ENCODE peak calls at places on chromosomes 2 and 18, in eight cellular contexts. One of them, this sample, is unnamed. For H3K9me3, the result is how much of the 10 kb centered on the place peaks cover.

GRCh38 chr2:60553992-60554648 is 666 bp upstream of the BCL11A start:
- DNase-seq in CD4-positive, alpha-beta memory T cell: no peak
- DNase-seq in CD4-positive, CD25-positive, alpha-beta regulatory T cell: no peak
- DNase-seq in CD8-positive, alpha-beta T cell: peak
- DNase-seq in HCT116: no peak
- DNase-seq in mammary epithelial cell: peak
- DNase-seq in heart right ventricle: no peak
- DNase-seq in IMR-90: no peak
- DNase-seq in this sample: no peak

GRCh38 chr18:77106331-77106730 is 26.3 kb downstream of the MBP start:
- DNase-seq in heart right ventricle: no peak
- DNase-seq in mammary epithelial cell: no peak
- DNase-seq in IMR-90: no peak
- DNase-seq in CD8-positive, alpha-beta T cell: peak
- DNase-seq in CD4-positive, alpha-beta memory T cell: peak
- DNase-seq in CD4-positive, CD25-positive, alpha-beta regulatory T cell: peak
- DNase-seq in HCT116: no peak
- DNase-seq in this sample: peak

GRCh38 chr2:176473177-176473576 is 203.9 kb downstream of the MTX2 start:
- DNase-seq in CD4-positive, CD25-positive, alpha-beta regulatory T cell: no peak
- DNase-seq in IMR-90: peak
- DNase-seq in CD8-positive, alpha-beta T cell: no peak
- DNase-seq in HCT116: no peak
- DNase-seq in heart right ventricle: peak
- DNase-seq in mammary epithelial cell: peak
- DNase-seq in CD4-positive, alpha-beta memory T cell: no peak
- DNase-seq in this sample: peak

GRCh38 chr2:101630224-101630949 is 67.1 kb upstream of the MAP4K4 start:
- DNase-seq in HCT116: no peak
- DNase-seq in heart right ventricle: no peak
- DNase-seq in IMR-90: no peak
- DNase-seq in mammary epithelial cell: peak
- DNase-seq in CD4-positive, CD25-positive, alpha-beta regulatory T cell: no peak
- DNase-seq in CD8-positive, alpha-beta T cell: no peak
- DNase-seq in CD4-positive, alpha-beta memory T cell: no peak
- DNase-seq in this sample: no peak

GRCh38 chr2:182920631-182921056 is 54.2 kb upstream of the FRZB start:
- DNase-seq in HCT116: no peak
- DNase-seq in CD4-positive, CD25-positive, alpha-beta regulatory T cell: no peak
- DNase-seq in CD4-positive, alpha-beta memory T cell: no peak
- DNase-seq in mammary epithelial cell: no peak
- DNase-seq in IMR-90: no peak
- DNase-seq in heart right ventricle: no peak
- DNase-seq in CD8-positive, alpha-beta T cell: no peak
- DNase-seq in this sample: no peak

GRCh38 chr2:3168230-3168891 is 209.3 kb downstream of the EIPR1 start:
- DNase-seq in CD4-positive, CD25-positive, alpha-beta regulatory T cell: no peak
- DNase-seq in heart right ventricle: no peak
- DNase-seq in HCT116: no peak
- DNase-seq in IMR-90: peak
- DNase-seq in CD8-positive, alpha-beta T cell: no peak
- DNase-seq in mammary epithelial cell: peak
- DNase-seq in CD4-positive, alpha-beta memory T cell: no peak
- DNase-seq in this sample: no peak

GRCh38 chr2:9984217-9984739 is 32.8 kb downstream of the GRHL1 start:
- DNase-seq in CD8-positive, alpha-beta T cell: peak
- DNase-seq in mammary epithelial cell: peak
- DNase-seq in CD4-positive, alpha-beta memory T cell: no peak
- DNase-seq in CD4-positive, CD25-positive, alpha-beta regulatory T cell: no peak
- DNase-seq in IMR-90: peak
- DNase-seq in heart right ventricle: no peak
- DNase-seq in HCT116: peak
- DNase-seq in this sample: no peak

GRCh38 chr2:227471924-227472264 is at the start of gene AGFG1:
- DNase-seq in IMR-90: peak
- DNase-seq in CD4-positive, CD25-positive, alpha-beta regulatory T cell: peak
- DNase-seq in CD8-positive, alpha-beta T cell: peak
- DNase-seq in mammary epithelial cell: peak
- DNase-seq in CD4-positive, alpha-beta memory T cell: peak
- DNase-seq in HCT116: peak
- DNase-seq in heart right ventricle: peak
- DNase-seq in this sample: peak

GRCh38 chr18:49160075-49160930 is 209.5 kb upstream of the SMAD7 start:
- DNase-seq in heart right ventricle: no peak
- DNase-seq in IMR-90: peak
- DNase-seq in CD4-positive, CD25-positive, alpha-beta regulatory T cell: no peak
- DNase-seq in mammary epithelial cell: no peak
- DNase-seq in CD8-positive, alpha-beta T cell: no peak
- DNase-seq in CD4-positive, alpha-beta memory T cell: no peak
- DNase-seq in HCT116: no peak
- DNase-seq in this sample: no peak

GRCh38 chr2:26590439-26590838 is 50.7 kb downstream of the CIB4 start:
- DNase-seq in mammary epithelial cell: no peak
- DNase-seq in CD4-positive, CD25-positive, alpha-beta regulatory T cell: no peak
- DNase-seq in CD8-positive, alpha-beta T cell: no peak
- DNase-seq in HCT116: no peak
- DNase-seq in CD4-positive, alpha-beta memory T cell: no peak
- DNase-seq in IMR-90: no peak
- DNase-seq in heart right ventricle: no peak
- DNase-seq in this sample: no peak

GRCh38 chr2:168060956-168061750 is 186.2 kb downstream of the STK39 start:
- DNase-seq in CD4-positive, CD25-positive, alpha-beta regulatory T cell: no peak
- DNase-seq in HCT116: no peak
- DNase-seq in IMR-90: peak
- DNase-seq in CD4-positive, alpha-beta memory T cell: no peak
- DNase-seq in CD8-positive, alpha-beta T cell: no peak
- DNase-seq in mammary epithelial cell: peak
- DNase-seq in heart right ventricle: no peak
- DNase-seq in this sample: no peak

GRCh38 chr18:39801848-39802247 is 2153.2 kb upstream of the PIK3C3 start:
- DNase-seq in mammary epithelial cell: no peak
- DNase-seq in heart right ventricle: no peak
- DNase-seq in CD4-positive, CD25-positive, alpha-beta regulatory T cell: no peak
- DNase-seq in CD4-positive, alpha-beta memory T cell: no peak
- DNase-seq in IMR-90: no peak
- DNase-seq in HCT116: no peak
- DNase-seq in CD8-positive, alpha-beta T cell: no peak
- DNase-seq in this sample: no peak

GRCh38 chr2:178225011-178225817 is 30.9 kb downstream of the OSBPL6 start:
- DNase-seq in CD4-positive, alpha-beta memory T cell: no peak
- DNase-seq in IMR-90: peak
- DNase-seq in mammary epithelial cell: no peak
- DNase-seq in heart right ventricle: no peak
- DNase-seq in CD8-positive, alpha-beta T cell: no peak
- DNase-seq in CD4-positive, CD25-positive, alpha-beta regulatory T cell: no peak
- DNase-seq in HCT116: no peak
- DNase-seq in this sample: no peak

GRCh38 chr2:50546790-50547189 is 485.1 kb downstream of the NRXN1 start:
- DNase-seq in mammary epithelial cell: peak
- DNase-seq in CD4-positive, CD25-positive, alpha-beta regulatory T cell: no peak
- DNase-seq in HCT116: no peak
- DNase-seq in CD4-positive, alpha-beta memory T cell: no peak
- DNase-seq in CD8-positive, alpha-beta T cell: no peak
- DNase-seq in heart right ventricle: no peak
- DNase-seq in IMR-90: peak
- DNase-seq in this sample: no peak

GRCh38 chr2:40431600-40431955 is 20.3 kb downstream of the SLC8A1 start:
- DNase-seq in CD4-positive, alpha-beta memory T cell: no peak
- DNase-seq in heart right ventricle: no peak
- DNase-seq in mammary epithelial cell: peak
- DNase-seq in CD8-positive, alpha-beta T cell: no peak
- DNase-seq in IMR-90: peak
- DNase-seq in HCT116: no peak
- DNase-seq in CD4-positive, CD25-positive, alpha-beta regulatory T cell: no peak
- DNase-seq in this sample: no peak

GRCh38 chr2:97360202-97360601 is 229.5 kb downstream of the ANKRD36B start:
- DNase-seq in IMR-90: no peak
- DNase-seq in heart right ventricle: no peak
- DNase-seq in CD8-positive, alpha-beta T cell: no peak
- DNase-seq in mammary epithelial cell: no peak
- DNase-seq in CD4-positive, alpha-beta memory T cell: no peak
- DNase-seq in HCT116: no peak
- DNase-seq in CD4-positive, CD25-positive, alpha-beta regulatory T cell: no peak
- DNase-seq in this sample: no peak

GRCh38 chr18:2908166-2908945 is 61.5 kb downstream of the EMILIN2 start:
- DNase-seq in HCT116: no peak
- DNase-seq in CD8-positive, alpha-beta T cell: no peak
- DNase-seq in CD4-positive, CD25-positive, alpha-beta regulatory T cell: no peak
- DNase-seq in heart right ventricle: no peak
- DNase-seq in CD4-positive, alpha-beta memory T cell: no peak
- DNase-seq in mammary epithelial cell: no peak
- DNase-seq in IMR-90: no peak
- DNase-seq in this sample: no peak

GRCh38 chr18:2909431-2910140 is 62.8 kb downstream of the EMILIN2 start:
- DNase-seq in CD8-positive, alpha-beta T cell: no peak
- DNase-seq in CD4-positive, alpha-beta memory T cell: no peak
- DNase-seq in IMR-90: no peak
- DNase-seq in heart right ventricle: no peak
- DNase-seq in mammary epithelial cell: no peak
- DNase-seq in HCT116: no peak
- DNase-seq in CD4-positive, CD25-positive, alpha-beta regulatory T cell: no peak
- DNase-seq in this sample: no peak

GRCh38 chr18:2910261-2910660 is 63.5 kb downstream of the EMILIN2 start:
- DNase-seq in heart right ventricle: no peak
- DNase-seq in CD4-positive, alpha-beta memory T cell: no peak
- DNase-seq in CD4-positive, CD25-positive, alpha-beta regulatory T cell: no peak
- DNase-seq in HCT116: no peak
- DNase-seq in mammary epithelial cell: no peak
- DNase-seq in IMR-90: no peak
- DNase-seq in CD8-positive, alpha-beta T cell: no peak
- DNase-seq in this sample: no peak

GRCh38 chr18:2907459-2908145 is 60.8 kb downstream of the EMILIN2 start:
- DNase-seq in CD8-positive, alpha-beta T cell: no peak
- DNase-seq in HCT116: no peak
- DNase-seq in CD4-positive, CD25-positive, alpha-beta regulatory T cell: no peak
- DNase-seq in IMR-90: no peak
- DNase-seq in heart right ventricle: no peak
- DNase-seq in CD4-positive, alpha-beta memory T cell: no peak
- DNase-seq in mammary epithelial cell: no peak
- DNase-seq in this sample: no peak

GRCh38 chr18:2908946-2909335 is 62.1 kb downstream of the EMILIN2 start:
- DNase-seq in IMR-90: no peak
- DNase-seq in mammary epithelial cell: no peak
- DNase-seq in heart right ventricle: no peak
- DNase-seq in CD4-positive, CD25-positive, alpha-beta regulatory T cell: no peak
- DNase-seq in HCT116: no peak
- DNase-seq in CD8-positive, alpha-beta T cell: no peak
- DNase-seq in CD4-positive, alpha-beta memory T cell: no peak
- DNase-seq in this sample: no peak
- H3K27ac ChIP-seq in IMR-90: no peak
- H3K27ac ChIP-seq in mammary epithelial cell: no peak
- H3K27ac ChIP-seq in heart right ventricle: no peak
- H3K27ac ChIP-seq in CD4-positive, CD25-positive, alpha-beta regulatory T cell: no peak
- H3K27ac ChIP-seq in HCT116: no peak
- H3K27ac ChIP-seq in CD8-positive, alpha-beta T cell: no peak
- H3K27ac ChIP-seq in CD4-positive, alpha-beta memory T cell: no peak
- H3K27ac ChIP-seq in this sample: no peak

DNA sequence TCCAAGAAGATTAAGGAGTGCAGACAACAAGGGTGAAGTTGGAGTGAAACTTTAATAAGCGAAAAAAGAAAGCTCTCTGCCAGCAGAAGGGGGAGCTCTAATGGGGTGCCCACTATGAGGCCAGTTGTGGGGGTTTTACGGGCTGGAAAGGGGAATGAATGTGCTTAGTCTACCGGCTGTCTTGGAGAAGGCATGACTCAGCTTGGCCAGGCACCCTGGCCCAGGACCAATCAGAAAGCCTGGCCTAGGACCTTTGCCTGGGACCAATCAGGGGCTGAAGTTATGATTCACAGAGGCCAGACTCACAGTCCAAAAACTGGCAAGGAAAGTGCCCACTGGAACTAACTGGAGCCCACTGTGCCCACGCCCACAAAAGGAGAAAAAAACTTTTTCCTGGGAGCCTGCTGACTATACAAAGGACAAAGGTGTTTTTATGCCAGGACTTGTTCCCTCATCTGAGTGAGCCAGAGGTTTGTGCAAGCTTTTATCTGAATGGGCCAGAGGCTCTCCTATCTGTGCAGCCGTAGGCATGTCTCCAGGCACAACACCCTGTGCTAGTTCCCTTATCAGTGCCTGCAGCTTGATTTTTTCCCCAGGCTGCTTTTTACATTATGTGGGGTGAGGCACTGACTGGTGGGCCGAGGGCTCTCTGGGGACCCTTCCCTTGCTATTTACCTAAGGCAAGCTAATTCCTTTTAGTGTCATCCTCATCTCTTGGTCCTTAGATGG is 18.6 kb downstream of the CMPK2 start:
- DNase-seq in IMR-90: no peak
- DNase-seq in CD4-positive, alpha-beta memory T cell: no peak
- DNase-seq in mammary epithelial cell: no peak
- DNase-seq in heart right ventricle: no peak
- DNase-seq in HCT116: no peak
- DNase-seq in CD4-positive, CD25-positive, alpha-beta regulatory T cell: no peak
- DNase-seq in CD8-positive, alpha-beta T cell: no peak
- DNase-seq in this sample: no peak
- H3K9me3 ChIP-seq in IMR-90: under half
- H3K9me3 ChIP-seq in CD4-positive, alpha-beta memory T cell: half or more
- H3K9me3 ChIP-seq in mammary epithelial cell: under half
- H3K9me3 ChIP-seq in heart right ventricle: under half
- H3K9me3 ChIP-seq in HCT116: under half
- H3K9me3 ChIP-seq in CD4-positive, CD25-positive, alpha-beta regulatory T cell: half or more
- H3K9me3 ChIP-seq in CD8-positive, alpha-beta T cell: under half
- H3K9me3 ChIP-seq in this sample: under half

DNA sequence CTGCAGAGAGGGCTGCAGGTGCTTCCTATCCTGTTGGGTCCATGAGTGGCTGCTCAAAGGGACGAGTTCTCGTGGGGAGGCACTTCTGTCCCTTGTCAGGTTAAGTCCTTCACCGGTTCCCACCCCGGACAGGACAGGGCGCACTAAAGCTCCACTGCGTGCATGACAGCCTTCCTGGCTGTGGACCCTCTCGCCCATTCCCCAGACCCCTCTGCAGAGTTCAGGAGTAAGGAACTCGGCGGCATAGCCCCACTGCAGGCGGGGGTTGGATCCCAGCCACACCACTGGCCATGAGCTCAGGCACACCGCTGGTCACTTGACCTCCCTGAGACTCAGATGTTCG is 147.5 kb upstream of the ID2 start:
- DNase-seq in CD4-positive, alpha-beta memory T cell: no peak
- DNase-seq in IMR-90: no peak
- DNase-seq in heart right ventricle: no peak
- DNase-seq in CD8-positive, alpha-beta T cell: no peak
- DNase-seq in HCT116: no peak
- DNase-seq in CD4-positive, CD25-positive, alpha-beta regulatory T cell: no peak
- DNase-seq in mammary epithelial cell: no peak
- DNase-seq in this sample: no peak
- H3K27ac ChIP-seq in CD4-positive, alpha-beta memory T cell: no peak
- H3K27ac ChIP-seq in IMR-90: no peak
- H3K27ac ChIP-seq in heart right ventricle: no peak
- H3K27ac ChIP-seq in CD8-positive, alpha-beta T cell: no peak
- H3K27ac ChIP-seq in HCT116: no peak
- H3K27ac ChIP-seq in CD4-positive, CD25-positive, alpha-beta regulatory T cell: no peak
- H3K27ac ChIP-seq in mammary epithelial cell: no peak
- H3K27ac ChIP-seq in this sample: no peak

DNA sequence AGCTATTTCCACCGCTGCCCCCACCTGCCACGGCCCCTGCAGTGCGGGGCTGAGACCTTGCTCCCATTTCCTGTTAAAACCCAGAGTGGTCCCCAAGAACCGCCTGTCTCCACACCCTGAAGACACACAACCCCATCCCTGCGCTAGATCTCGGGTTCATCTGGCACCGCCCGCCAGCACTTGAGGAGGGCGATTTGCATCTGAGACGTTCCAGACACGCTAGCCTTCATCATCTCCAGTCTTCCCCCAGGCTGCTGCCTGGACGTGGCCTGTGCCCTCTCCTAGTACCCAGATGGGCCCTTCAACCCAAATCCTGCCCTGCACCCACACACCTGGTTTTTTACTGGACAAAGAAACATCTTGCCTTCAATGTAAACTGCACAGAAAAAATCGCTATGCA is 49.8 kb downstream of the SLC66A2 start:
- DNase-seq in HCT116: no peak
- DNase-seq in heart right ventricle: no peak
- DNase-seq in CD4-positive, CD25-positive, alpha-beta regulatory T cell: no peak
- DNase-seq in mammary epithelial cell: no peak
- DNase-seq in CD8-positive, alpha-beta T cell: no peak
- DNase-seq in CD4-positive, alpha-beta memory T cell: no peak
- DNase-seq in IMR-90: no peak
- DNase-seq in this sample: no peak
- H3K9me3 ChIP-seq in HCT116: under half
- H3K9me3 ChIP-seq in heart right ventricle: under half
- H3K9me3 ChIP-seq in CD4-positive, CD25-positive, alpha-beta regulatory T cell: under half
- H3K9me3 ChIP-seq in mammary epithelial cell: under half
- H3K9me3 ChIP-seq in CD8-positive, alpha-beta T cell: under half
- H3K9me3 ChIP-seq in CD4-positive, alpha-beta memory T cell: under half
- H3K9me3 ChIP-seq in IMR-90: under half
- H3K9me3 ChIP-seq in this sample: under half